ENCODE peak calls at places on chromosomes 12 and 14, in ten cellular contexts. U is testis; O is AG04450; N is CD8-positive, alpha-beta memory T cell; Y is IMR-90; H is fibroblast of the aortic adventitia; X is H1; K is cardiac muscle cell; Z is tibial artery; R is lower leg skin. T is an unnamed sample.

GRCh38 chr14:55843718-55844403 is 263.9 kb downstream of the KTN1 start:
- DNase-seq in U (no peak), O (no peak), N (no peak), Y (peak; percentile 14), H (peak; percentile 24), X (no peak), K (no peak), Z (no peak), R (no peak), T (no peak)

GRCh38 chr12:89470741-89471504 is 53.7 kb downstream of the GALNT4 start:
- DNase-seq in U (no peak), O (no peak), N (no peak), Y (peak; percentile 68), H (peak; percentile 71), X (no peak), K (peak; percentile 77), Z (no peak), R (no peak), T (no peak)

GRCh38 chr14:26765768-26766550 is 168.1 kb upstream of the NOVA1 start:
- DNase-seq in U (peak; percentile 18), O (no peak), N (no peak), Y (peak; percentile 69), H (peak; percentile 96), X (no peak), K (peak; percentile 91), Z (no peak), R (no peak), T (peak; percentile 41)

GRCh38 chr12:44875954-44876553 is at the start of gene NELL2:
- DNase-seq in U (peak; percentile 68), O (no peak), N (peak; percentile 76), Y (no peak), H (peak; percentile 0), X (peak; percentile 49), K (peak; percentile 38), Z (peak; percentile 62), R (peak; percentile 14), T (peak; percentile 36)

GRCh38 chr12:25811656-25812126 is 146.8 kb upstream of the RASSF8 start:
- DNase-seq in U (no peak), O (no peak), N (no peak), Y (peak; percentile 36), H (no peak), X (no peak), K (peak; percentile 38), Z (no peak), R (no peak), T (no peak)

GRCh38 chr12:122738561-122738960 is 7.9 kb upstream of the HCAR1 start:
- DNase-seq in U (no peak), O (no peak), N (no peak), Y (no peak), H (no peak), X (no peak), K (peak; percentile 38), Z (peak; percentile 3), R (no peak), T (no peak)

GRCh38 chr12:127599441-127599840 is 667.5 kb upstream of the TMEM132C start:
- DNase-seq in U (no peak), O (no peak), N (no peak), Y (no peak), H (no peak), X (no peak), K (no peak), Z (no peak), R (no peak), T (no peak)

GRCh38 chr14:104557766-104558165 is 21.8 kb upstream of the C14orf180 start:
- DNase-seq in U (no peak), O (no peak), N (peak; percentile 10), Y (no peak), H (no peak), X (no peak), K (no peak), Z (peak; percentile 34), R (no peak), T (no peak)

GRCh38 chr14:87992720-87993484 is at the start of gene GALC:
- DNase-seq in U (peak; percentile 97), O (peak; percentile 73), N (peak; percentile 97), Y (peak; percentile 89), H (peak; percentile 85), X (peak; percentile 59), K (peak; percentile 97), Z (peak; percentile 97), R (peak; percentile 92), T (peak; percentile 96)

GRCh38 chr14:46259536-46259935 is 392.0 kb downstream of the RPL10L start:
- DNase-seq in U (no peak), O (no peak), N (no peak), Y (no peak), H (no peak), X (no peak), K (no peak), Z (no peak), R (no peak), T (no peak)

GRCh38 chr12:11433664-11434063 is 38.3 kb upstream of the PRB2 start:
- DNase-seq in U (no peak), O (no peak), N (no peak), Y (no peak), H (no peak), X (no peak), K (no peak), Z (no peak), R (no peak), T (no peak)

GRCh38 chr12:128269108-128269713 is 2.2 kb downstream of the TMEM132C start:
- DNase-seq in U (peak; percentile 33), O (no peak), N (no peak), Y (no peak), H (no peak), X (no peak), K (no peak), Z (no peak), R (no peak), T (no peak)

GRCh38 chr14:99120147-99121026 is 151.6 kb downstream of the BCL11B start:
- DNase-seq in U (no peak), O (no peak), N (no peak), Y (no peak), H (no peak), X (no peak), K (no peak), Z (peak; percentile 49), R (peak; percentile 9), T (peak; percentile 23)

GRCh38 chr12:66170606-66171005 is 810 bp upstream of the TMBIM4 start:
- DNase-seq in U (no peak), O (no peak), N (no peak), Y (no peak), H (no peak), X (no peak), K (no peak), Z (no peak), R (no peak), T (no peak)
- H3K4me3 ChIP-seq in U (peak overlapping the region; percentile 94), O (peak overlapping the region; percentile 91), N (peak overlapping the region; percentile 97), Y (peak overlapping the region; percentile 83), H (no peak overlapping the region), X (no peak overlapping the region), K (no peak overlapping the region), Z (peak overlapping the region; percentile 68), R (no peak overlapping the region), T (no peak overlapping the region)

GRCh38 chr14:76768201-76768656 is 7.0 kb downstream of the VASH1 start:
- DNase-seq in U (peak; percentile 47), O (no peak), N (peak; percentile 85), Y (no peak), H (no peak), X (no peak), K (peak; percentile 56), Z (peak; percentile 85), R (peak; percentile 22), T (peak; percentile 51)
- H3K4me3 ChIP-seq in U (no peak overlapping the region), O (no peak overlapping the region), N (peak overlapping the region; percentile 17), Y (no peak overlapping the region), H (no peak overlapping the region), X (no peak overlapping the region), K (no peak overlapping the region), Z (no peak overlapping the region), R (no peak overlapping the region), T (no peak overlapping the region)

DNA sequence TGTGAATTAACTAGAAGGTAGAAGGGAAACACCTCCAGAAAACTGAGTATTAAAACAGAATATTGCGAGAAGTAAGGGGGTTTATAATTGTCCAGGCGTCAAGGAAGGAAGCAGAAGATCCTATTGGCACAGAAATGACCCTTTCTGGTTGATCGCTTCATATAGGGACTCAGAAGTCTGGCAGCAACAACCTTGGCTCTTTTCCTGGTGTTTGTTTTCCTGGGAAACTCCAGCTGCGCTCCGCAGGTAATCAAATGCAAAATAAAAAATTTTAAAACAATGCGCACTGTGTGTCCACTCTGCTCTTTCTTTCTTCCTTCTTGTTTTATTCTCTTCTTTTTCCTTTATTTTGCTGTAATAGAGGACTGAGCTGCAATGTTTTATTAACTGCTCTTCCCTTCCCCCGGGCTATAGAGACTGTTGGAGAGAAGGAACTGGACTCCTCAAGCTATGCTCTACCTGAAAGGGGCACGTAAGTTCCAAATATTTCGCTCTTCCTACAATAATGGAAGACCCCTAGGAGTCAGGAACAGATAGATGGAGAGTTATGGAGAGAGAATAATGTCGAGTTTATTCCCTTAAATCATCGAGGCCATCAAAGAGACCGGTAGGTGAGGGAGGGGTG is 737 bp downstream of the SPX start:
- DNase-seq in U (no peak), O (no peak), N (no peak), Y (no peak), H (peak; percentile 4), X (no peak), K (no peak), Z (no peak), R (no peak), T (no peak)
- H3K4me3 ChIP-seq in U (peak overlapping the region; percentile 43), O (peak overlapping the region; percentile 62), N (peak overlapping the region; percentile 56), Y (peak overlapping the region; percentile 50), H (peak overlapping the region; percentile 67), X (peak overlapping the region; percentile 51), K (peak overlapping the region; percentile 71), Z (peak overlapping the region; percentile 54), R (no peak overlapping the region), T (no peak overlapping the region)

GRCh38 chr14:74838141-74838540 is 37.8 kb downstream of the PROX2 start:
- DNase-seq in U (no peak), O (no peak), N (no peak), Y (peak; percentile 30), H (no peak), X (no peak), K (no peak), Z (no peak), R (no peak), T (no peak)
- H3K4me3 ChIP-seq in U (no peak overlapping the region), O (no peak overlapping the region), N (peak overlapping the region; percentile 3), Y (no peak overlapping the region), H (no peak overlapping the region), X (no peak overlapping the region), K (no peak overlapping the region), Z (no peak overlapping the region), R (no peak overlapping the region), T (no peak overlapping the region)

T was measured in lung.